ENCODE peak calls at places on chromosomes 16 and 17, in ten cellular contexts. S is suprapubic skin; K is kidney epithelial cell; B is GM10248; P is uterus; J is mesothelial cell of epicardium; X is fibroblast of the aortic adventitia; H is transverse colon; N is CD8-positive, alpha-beta T cell; R is mucosa of descending colon. M is an unnamed sample.

GRCh38 chr17:50051082-50051576 is 4.8 kb upstream of the ITGA3 start:
- DNase-seq in H (no peak), P (no peak), N (no peak), X (no peak), J (no peak), R (no peak), K (peak), B (no peak), S (peak), M (peak)

GRCh38 chr16:82358601-82359221 is 188.7 kb upstream of the MPHOSPH6 start:
- DNase-seq in P (no peak), B (no peak), R (no peak), N (no peak), H (no peak), X (no peak), K (no peak), J (no peak), S (no peak), M (no peak)

GRCh38 chr16:47461598-47462266 is 601 bp downstream of the PHKB start:
- DNase-seq in X (peak), S (no peak), P (no peak), B (peak), H (peak), K (no peak), N (no peak), R (no peak), J (no peak), M (no peak)

GRCh38 chr16:19967561-19967960 is 82.9 kb upstream of the GPRC5B start:
- DNase-seq in H (no peak), K (no peak), R (no peak), S (no peak), J (peak), B (no peak), X (no peak), N (no peak), P (no peak), M (no peak)

GRCh38 chr17:67891481-67892119 is 66.3 kb downstream of the BPTF start:
- DNase-seq in N (no peak), S (no peak), P (no peak), J (no peak), H (peak), K (peak), R (no peak), B (no peak), X (peak), M (no peak)

GRCh38 chr16:57624806-57625500 is 3.5 kb upstream of the ADGRG1 start:
- DNase-seq in B (no peak), H (no peak), K (no peak), N (no peak), R (peak), S (no peak), X (peak), J (no peak), P (no peak), M (no peak)

GRCh38 chr17:38864636-38865398 is 5.0 kb upstream of the LASP1 start:
- DNase-seq in P (no peak), X (no peak), N (no peak), S (no peak), J (no peak), K (no peak), H (no peak), B (no peak), R (no peak), M (no peak)

GRCh38 chr17:33335491-33336173 is 42.5 kb upstream of the ASIC2 start:
- DNase-seq in R (no peak), X (no peak), N (no peak), K (no peak), H (no peak), J (no peak), B (no peak), S (no peak), P (no peak), M (no peak)

GRCh38 chr17:59342681-59343127 is 11.2 kb downstream of the YPEL2 start:
- DNase-seq in R (no peak), S (no peak), N (no peak), B (no peak), K (no peak), X (no peak), J (no peak), P (no peak), H (no peak), M (no peak)

GRCh38 chr17:55259684-55260111 is 5.1 kb upstream of the HLF start:
- DNase-seq in N (no peak), P (no peak), J (no peak), R (no peak), H (no peak), X (no peak), K (no peak), S (no peak), B (no peak), M (no peak)

GRCh38 chr16:29808219-29808900 is 2.0 kb downstream of the MAZ start:
- DNase-seq in S (no peak), B (no peak), H (no peak), K (no peak), R (peak), P (peak), J (no peak), X (no peak), N (no peak), M (no peak)

GRCh38 chr17:66829386-66829864 is 5.5 kb upstream of the CACNG5 start:
- DNase-seq in X (peak), H (peak), R (peak), P (peak), J (peak), B (peak), K (peak), S (peak), N (no peak), M (no peak)

GRCh38 chr17:38341035-38341721 is 2.6 kb downstream of the GPR179 start:
- DNase-seq in X (peak), H (peak), P (no peak), B (no peak), R (peak), N (no peak), K (no peak), J (no peak), S (no peak), M (no peak)

GRCh38 chr17:77930780-77931768 is 27.4 kb upstream of the TNRC6C start:
- DNase-seq in J (no peak), H (no peak), K (no peak), R (no peak), N (no peak), B (no peak), S (no peak), X (no peak), P (no peak), M (no peak)

GRCh38 chr16:85569615-85570212 is 43.4 kb upstream of the GSE1 start:
- DNase-seq in N (no peak), J (peak), P (no peak), H (peak), X (no peak), B (peak), S (no peak), R (peak), K (no peak), M (no peak)

GRCh38 chr17:82752371-82753200 is 721 bp downstream of the TBCD start:
- DNase-seq in R (peak), J (peak), N (no peak), S (peak), X (peak), B (peak), K (no peak), H (peak), P (no peak), M (no peak)

GRCh38 chr17:16870253-16871245 is 101.4 kb downstream of the TNFRSF13B start:
- DNase-seq in S (peak), H (no peak), B (no peak), N (no peak), R (no peak), J (no peak), P (peak), X (no peak), K (no peak), M (no peak)

GRCh38 chr17:17492562-17492961 is 3.6 kb downstream of the RASD1 start:
- DNase-seq in S (no peak), N (no peak), K (no peak), J (no peak), R (no peak), P (no peak), X (no peak), B (no peak), H (no peak), M (no peak)

GRCh38 chr16:67268136-67268579 is 11.2 kb upstream of the PLEKHG4 start:
- DNase-seq in H (no peak), R (peak), N (no peak), X (peak), B (no peak), K (no peak), P (no peak), J (no peak), S (no peak), M (no peak)

GRCh38 chr16:61946019-61946418 is 90.2 kb downstream of the CDH8 start:
- DNase-seq in K (no peak), N (no peak), H (no peak), R (no peak), P (no peak), J (no peak), S (no peak), B (no peak), X (no peak), M (no peak)

GRCh38 chr17:65587602-65588193 is 26.2 kb upstream of the AXIN2 start:
- DNase-seq in N (no peak), K (no peak), P (no peak), B (no peak), R (no peak), X (peak), J (no peak), S (no peak), H (no peak), M (no peak)

DNA sequence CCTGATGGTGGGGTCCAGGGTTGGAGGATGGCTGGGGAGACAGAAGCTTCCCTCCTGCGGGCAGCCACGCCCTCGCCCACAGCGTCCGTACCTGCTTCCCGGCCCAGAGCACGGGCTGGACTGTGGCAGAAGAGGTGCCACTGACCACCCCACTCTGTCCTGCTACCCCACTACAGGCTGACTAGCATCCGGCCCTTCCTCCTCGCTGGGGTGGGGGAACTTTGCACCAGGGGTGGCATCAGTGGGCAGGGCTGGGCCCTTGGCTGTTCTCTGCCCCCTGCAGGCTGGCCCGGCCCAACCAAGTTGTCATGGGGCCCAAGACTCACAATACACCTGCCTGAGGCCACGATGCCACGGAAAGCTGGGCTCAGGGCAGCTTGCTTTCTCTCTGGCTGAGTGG is 73.0 kb downstream of the KLHDC4 start:
- DNase-seq in R (no peak), N (no peak), J (no peak), H (no peak), S (no peak), K (no peak), P (no peak), B (no peak), X (no peak), M (no peak)
- TF ChIP-seq CTCF in R (no peak), N (no peak), J (no peak), H (no peak), S (no peak), K (no peak), P (no peak), B (no peak), X (no peak), M (no peak)

GRCh38 chr17:76053230-76054111 is 18.8 kb downstream of the SRP68 start:
- DNase-seq in S (no peak), X (peak), J (no peak), K (peak), P (no peak), H (no peak), B (no peak), R (no peak), N (no peak), M (no peak)

GRCh38 chr17:76054112-76054476 is 18.2 kb downstream of the SRP68 start:
- DNase-seq in P (no peak), J (no peak), S (no peak), H (no peak), B (no peak), X (peak), R (no peak), K (peak), N (no peak), M (no peak)

GRCh38 chr17:76051571-76051970 is 20.7 kb downstream of the SRP68 start:
- DNase-seq in P (no peak), H (no peak), K (no peak), N (no peak), R (no peak), J (no peak), X (no peak), S (no peak), B (no peak), M (no peak)

GRCh38 chr17:76051071-76051467 is 21.2 kb downstream of the SRP68 start:
- DNase-seq in N (no peak), X (no peak), B (no peak), H (no peak), J (no peak), P (no peak), R (no peak), S (no peak), K (peak), M (no peak)

GRCh38 chr17:76056882-76057281 is 15.4 kb downstream of the SRP68 start:
- DNase-seq in B (no peak), X (no peak), J (no peak), S (no peak), R (no peak), H (no peak), N (no peak), K (no peak), P (no peak), M (no peak)
- TF ChIP-seq CTCF in B (no peak), X (no peak), J (no peak), S (no peak), R (no peak), H (no peak), N (peak), K (peak), P (no peak), M (no peak)

GRCh38 chr17:57467226-57467625 is 210.9 kb downstream of the MSI2 start:
- DNase-seq in J (no peak), R (no peak), P (no peak), S (no peak), B (no peak), X (no peak), H (no peak), K (no peak), N (no peak), M (no peak)

GRCh38 chr17:57470906-57471305 is 214.6 kb downstream of the MSI2 start:
- DNase-seq in P (no peak), X (no peak), B (no peak), R (no peak), N (no peak), J (no peak), K (no peak), H (no peak), S (no peak), M (no peak)

GRCh38 chr17:57471941-57472368 is 215.6 kb downstream of the MSI2 start:
- DNase-seq in P (no peak), B (no peak), N (no peak), R (no peak), X (no peak), K (no peak), S (no peak), H (no peak), J (no peak), M (no peak)

GRCh38 chr17:57467801-57468200 is 211.5 kb downstream of the MSI2 start:
- DNase-seq in B (no peak), P (no peak), R (no peak), K (no peak), S (no peak), H (no peak), N (no peak), J (no peak), X (no peak), M (no peak)

DNA sequence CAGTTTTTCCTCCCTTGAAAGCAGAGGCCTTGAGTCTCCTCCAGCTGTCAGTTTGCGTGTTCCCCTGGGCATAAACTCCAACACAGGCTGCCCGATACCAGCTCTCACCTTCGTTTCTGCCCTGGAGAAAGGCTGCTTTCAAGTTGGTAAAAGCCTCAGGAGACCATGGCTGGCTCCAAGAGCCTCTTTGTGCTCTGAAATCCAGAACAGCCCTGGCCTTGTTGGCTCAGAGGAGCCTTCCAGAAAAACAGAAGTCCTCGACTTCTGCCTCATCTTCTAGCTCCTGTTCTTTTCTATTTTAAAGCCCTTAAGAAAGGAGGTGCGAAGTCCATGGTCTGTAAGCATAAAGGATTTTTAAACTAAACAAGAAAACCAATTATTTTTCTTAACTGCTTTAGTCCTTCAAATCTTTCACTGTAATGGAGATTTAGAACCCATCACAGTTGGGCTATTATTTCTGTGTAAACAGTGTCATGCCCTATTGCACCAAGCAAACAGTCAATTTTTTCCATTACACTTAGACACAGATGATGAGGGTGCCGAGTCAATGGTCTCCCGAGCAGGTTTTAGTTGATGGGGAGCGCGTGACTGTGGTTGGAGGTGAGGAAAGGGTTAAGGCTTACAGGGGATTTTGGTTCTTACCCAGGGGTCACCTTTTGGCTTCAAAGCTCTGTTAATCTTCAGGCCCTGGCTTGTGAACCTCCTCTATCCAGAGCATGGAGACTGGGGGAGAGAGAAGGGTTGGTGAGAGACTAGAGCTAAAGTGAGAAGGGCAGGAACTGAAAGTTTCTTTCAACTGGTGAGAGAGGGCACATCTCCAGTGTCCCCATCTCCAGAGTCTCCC is 212.8 kb downstream of the MSI2 start:
- DNase-seq in X (no peak), N (no peak), P (no peak), B (peak), S (no peak), H (no peak), J (no peak), R (no peak), K (no peak), M (no peak)
- TF ChIP-seq CTCF in X (no peak), N (no peak), P (no peak), B (no peak), S (no peak), H (no peak), J (no peak), R (no peak), K (no peak), M (no peak)

GRCh38 chr16:55426865-55427484 is 52.0 kb upstream of the MMP2 start:
- DNase-seq in B (no peak), R (no peak), J (no peak), X (no peak), H (no peak), K (no peak), N (no peak), S (no peak), P (no peak), M (no peak)

GRCh38 chr16:55418586-55418985 is 60.4 kb upstream of the MMP2 start:
- DNase-seq in X (peak), J (peak), P (no peak), K (no peak), H (no peak), R (no peak), S (no peak), B (no peak), N (no peak), M (no peak)

GRCh38 chr16:55421225-55421624 is 57.8 kb upstream of the MMP2 start:
- DNase-seq in S (no peak), N (no peak), R (no peak), P (no peak), X (no peak), H (no peak), K (no peak), B (no peak), J (no peak), M (no peak)
- TF ChIP-seq CTCF in S (no peak), N (no peak), R (no peak), P (no peak), X (no peak), H (no peak), K (no peak), B (no peak), J (no peak), M (no peak)

M was measured in CD14-positive monocyte.